ENCODE peak calls at places on chromosome 1, in nine cellular contexts. S is GM12864; A is CD4-positive, CD25-positive, alpha-beta regulatory T cell; C is LoVo; J is NCI-H1417 treated with DMSO at 0.1 percent for 48 hours; I is GOT3; H is spleen; L is cardiac muscle cell; W is neural progenitor cell. P is an unnamed sample.

GRCh38 chr1:220213381-220213983 is 58.8 kb downstream of the RAB3GAP2 start:
- DNase-seq in S (no peak), A (no peak), C (no peak), J (no peak), I (no peak), H (no peak), L (no peak), W (no peak), P (no peak)

GRCh38 chr1:185215911-185216310 is 58.9 kb downstream of the SWT1 start:
- DNase-seq in S (no peak), A (no peak), C (no peak), J (no peak), I (no peak), H (no peak), L (peak), W (no peak), P (no peak)

GRCh38 chr1:59556802-59557548 is 257.8 kb upstream of the HOOK1 start:
- DNase-seq in S (no peak), A (no peak), C (peak), J (no peak), I (no peak), H (no peak), L (no peak), W (no peak), P (no peak)

GRCh38 chr1:167057297-167057688 is 32.9 kb downstream of the GPA33 start:
- DNase-seq in S (peak), A (peak), C (peak), J (peak), I (no peak), H (no peak), L (peak), W (peak), P (no peak)

GRCh38 chr1:184387871-184388670 is 1.2 kb downstream of the C1orf21 start:
- DNase-seq in S (no peak), A (peak), C (peak), J (no peak), I (no peak), H (peak), L (peak), W (no peak), P (no peak)

GRCh38 chr1:4698911-4699310 is 44.5 kb downstream of the AJAP1 start:
- DNase-seq in S (no peak), A (no peak), C (no peak), J (no peak), I (no peak), H (no peak), L (no peak), W (no peak), P (no peak)

GRCh38 chr1:32962248-32962896 is 2.2 kb downstream of the RNF19B start:
- DNase-seq in S (peak), A (peak), C (peak), J (no peak), I (no peak), H (no peak), L (no peak), W (no peak), P (no peak)

GRCh38 chr1:15260418-15261154 is 13.6 kb downstream of the FHAD1 start:
- DNase-seq in S (no peak), A (no peak), C (no peak), J (no peak), I (no peak), H (no peak), L (peak), W (no peak), P (no peak)

GRCh38 chr1:224116131-224116530 is 2.2 kb downstream of the FBXO28 start:
- DNase-seq in S (no peak), A (peak), C (peak), J (peak), I (no peak), H (no peak), L (peak), W (peak), P (peak)

GRCh38 chr1:221829327-221830011 is 87.6 kb upstream of the DUSP10 start:
- DNase-seq in S (no peak), A (peak), C (no peak), J (no peak), I (no peak), H (no peak), L (peak), W (no peak), P (no peak)

GRCh38 chr1:110455151-110455550 is 4.2 kb downstream of the PROK1 start:
- DNase-seq in S (no peak), A (no peak), C (no peak), J (no peak), I (no peak), H (peak), L (peak), W (peak), P (no peak)

GRCh38 chr1:220528049-220528678 is at the start of gene MARK1:
- DNase-seq in S (no peak), A (peak), C (peak), J (no peak), I (no peak), H (peak), L (peak), W (peak), P (no peak)